ENCODE peak calls at places on chromosome 7, in five cellular contexts. One of them, this sample, is unnamed.

GRCh38 chr7:99079104-99079503 is 64.8 kb downstream of the SMURF1 start:
- DNase-seq in endodermal cell: no peak
- DNase-seq in SIG-M5: no peak
- DNase-seq in mesenchymal stem cell: no peak
- DNase-seq in HCEC 1CT: no peak
- DNase-seq in this sample: no peak

GRCh38 chr7:104627516-104627915 is 299.1 kb downstream of the LHFPL3 start:
- DNase-seq in SIG-M5: no peak
- DNase-seq in HCEC 1CT: peak; percentile 14
- DNase-seq in mesenchymal stem cell: no peak
- DNase-seq in endodermal cell: peak; percentile 80
- DNase-seq in this sample: peak; percentile 25

GRCh38 chr7:99837649-99838361 is 10.0 kb downstream of the CYP3A43 start:
- DNase-seq in endodermal cell: no peak
- DNase-seq in SIG-M5: no peak
- DNase-seq in HCEC 1CT: no peak
- DNase-seq in mesenchymal stem cell: no peak
- DNase-seq in this sample: no peak

GRCh38 chr7:157570531-157571200 is 233.9 kb downstream of the DNAJB6 start:
- DNase-seq in mesenchymal stem cell: peak; percentile 20
- DNase-seq in endodermal cell: no peak
- DNase-seq in SIG-M5: no peak
- DNase-seq in HCEC 1CT: no peak
- DNase-seq in this sample: peak; percentile 5

GRCh38 chr7:72025381-72025960 is 386.7 kb downstream of the CALN1 start:
- DNase-seq in endodermal cell: no peak
- DNase-seq in mesenchymal stem cell: no peak
- DNase-seq in SIG-M5: no peak
- DNase-seq in HCEC 1CT: no peak
- DNase-seq in this sample: no peak

GRCh38 chr7:47441796-47442744 is 139.8 kb downstream of the TNS3 start:
- DNase-seq in SIG-M5: no peak
- DNase-seq in HCEC 1CT: no peak
- DNase-seq in endodermal cell: no peak
- DNase-seq in mesenchymal stem cell: peak; percentile 85
- DNase-seq in this sample: peak; percentile 35

GRCh38 chr7:40674316-40674715 is 539.5 kb downstream of the SUGCT start:
- DNase-seq in endodermal cell: no peak
- DNase-seq in mesenchymal stem cell: no peak
- DNase-seq in HCEC 1CT: no peak
- DNase-seq in SIG-M5: no peak
- DNase-seq in this sample: no peak

GRCh38 chr7:121085922-121086321 is 97.4 kb downstream of the CPED1 start:
- DNase-seq in SIG-M5: no peak
- DNase-seq in HCEC 1CT: peak; percentile 67
- DNase-seq in endodermal cell: no peak
- DNase-seq in mesenchymal stem cell: peak; percentile 48
- DNase-seq in this sample: no peak

GRCh38 chr7:116292381-116292780 is 82.0 kb downstream of the TES start:
- DNase-seq in mesenchymal stem cell: no peak
- DNase-seq in endodermal cell: no peak
- DNase-seq in HCEC 1CT: no peak
- DNase-seq in SIG-M5: no peak
- DNase-seq in this sample: no peak

GRCh38 chr7:7422641-7423040 is 113.0 kb downstream of the COL28A1 start:
- DNase-seq in SIG-M5: no peak
- DNase-seq in endodermal cell: no peak
- DNase-seq in HCEC 1CT: no peak
- DNase-seq in mesenchymal stem cell: no peak
- DNase-seq in this sample: no peak

GRCh38 chr7:150944066-150945042 is 33.8 kb downstream of the KCNH2 start:
- DNase-seq in HCEC 1CT: no peak
- DNase-seq in mesenchymal stem cell: no peak
- DNase-seq in endodermal cell: no peak
- DNase-seq in SIG-M5: no peak
- DNase-seq in this sample: no peak

GRCh38 chr7:17300012-17300411 is 1.6 kb downstream of the AHR start:
- DNase-seq in SIG-M5: no peak
- DNase-seq in mesenchymal stem cell: no peak
- DNase-seq in endodermal cell: no peak
- DNase-seq in HCEC 1CT: peak; percentile 16
- DNase-seq in this sample: no peak

GRCh38 chr7:130721486-130722277 is 12.3 kb downstream of the KLF14 start:
- DNase-seq in HCEC 1CT: peak; percentile 68
- DNase-seq in mesenchymal stem cell: peak; percentile 85
- DNase-seq in endodermal cell: peak; percentile 92
- DNase-seq in SIG-M5: no peak
- DNase-seq in this sample: peak; percentile 65

GRCh38 chr7:87517136-87517805 is 41.8 kb upstream of the ABCB4 start:
- DNase-seq in endodermal cell: no peak
- DNase-seq in SIG-M5: no peak
- DNase-seq in HCEC 1CT: peak; percentile 59
- DNase-seq in mesenchymal stem cell: peak; percentile 12
- DNase-seq in this sample: peak; percentile 4

GRCh38 chr7:1707756-1708611 is 37.9 kb downstream of the ELFN1 start:
- DNase-seq in SIG-M5: no peak
- DNase-seq in HCEC 1CT: no peak
- DNase-seq in mesenchymal stem cell: no peak
- DNase-seq in endodermal cell: peak; percentile 49
- DNase-seq in this sample: no peak

GRCh38 chr7:1223196-1224092 is 9.2 kb upstream of the UNCX start:
- DNase-seq in endodermal cell: peak; percentile 63
- DNase-seq in HCEC 1CT: no peak
- DNase-seq in mesenchymal stem cell: no peak
- DNase-seq in SIG-M5: no peak
- DNase-seq in this sample: no peak

GRCh38 chr7:116433246-116433645 is 66.3 kb upstream of the CAV2 start:
- DNase-seq in mesenchymal stem cell: no peak
- DNase-seq in HCEC 1CT: peak; percentile 24
- DNase-seq in endodermal cell: no peak
- DNase-seq in SIG-M5: no peak
- DNase-seq in this sample: peak; percentile 41

This sample was measured in EL.